ENCODE peak calls at places on chromosomes 7 and 10, in five cellular contexts. D is H1, I is H9, L is neuronal stem cell, V is trophoblast cell. K is an unnamed sample.

GRCh38 chr7:3957735-3958491 is 656.9 kb downstream of the SDK1 start:
- DNase-seq in D (no peak), I (no peak), L (no peak), V (no peak), K (no peak)

GRCh38 chr7:24574365-24574764 is 1.1 kb downstream of the PALS2 start:
- DNase-seq in D (no peak), I (no peak), L (no peak), V (no peak), K (peak; percentile 18)

GRCh38 chr10:60994128-60994527 is 50.1 kb upstream of the RHOBTB1 start:
- DNase-seq in D (no peak), I (no peak), L (no peak), V (no peak), K (no peak)

GRCh38 chr7:35754741-35755140 is 46.1 kb upstream of the SEPTIN7 start:
- DNase-seq in D (no peak), I (no peak), L (no peak), V (no peak), K (peak; percentile 17)

GRCh38 chr10:75250934-75251333 is 15.2 kb upstream of the COMTD1 start:
- DNase-seq in D (no peak), I (no peak), L (no peak), V (peak; percentile 95), K (no peak)

GRCh38 chr7:150370612-150371071 is 2.0 kb downstream of the REPIN1 start:
- DNase-seq in D (no peak), I (no peak), L (no peak), V (no peak), K (peak; percentile 80)

GRCh38 chr10:113111900-113112853 is 162.1 kb downstream of the TCF7L2 start:
- DNase-seq in D (no peak), I (no peak), L (no peak), V (peak; percentile 58), K (peak; percentile 47)

GRCh38 chr7:108592633-108593277 is 23.1 kb downstream of the DNAJB9 start:
- DNase-seq in D (no peak), I (no peak), L (no peak), V (peak; percentile 9), K (no peak)

GRCh38 chr7:130925136-130925794 is 191.3 kb upstream of the KLF14 start:
- DNase-seq in D (no peak), I (no peak), L (no peak), V (no peak), K (no peak)

GRCh38 chr10:18594574-18595156 is 56.7 kb downstream of the NSUN6 start:
- DNase-seq in D (peak; percentile 64), I (peak; percentile 61), L (no peak), V (peak; percentile 19), K (no peak)

GRCh38 chr10:30247704-30248103 is 101.4 kb downstream of the MTPAP start:
- DNase-seq in D (no peak), I (no peak), L (no peak), V (peak; percentile 54), K (no peak)

GRCh38 chr7:150408393-150409299 is 29.5 kb downstream of the ZNF775 start:
- DNase-seq in D (no peak), I (no peak), L (no peak), V (no peak), K (no peak)

GRCh38 chr10:73956476-73957338 is 41.2 kb upstream of the VCL start:
- DNase-seq in D (no peak), I (no peak), L (no peak), V (peak; percentile 28), K (peak; percentile 62)

GRCh38 chr7:82742163-82742562 is 298.6 kb upstream of the CACNA2D1 start:
- DNase-seq in D (no peak), I (no peak), L (no peak), V (no peak), K (no peak)

GRCh38 chr7:94577357-94577756 is 67.7 kb downstream of the CASD1 start:
- DNase-seq in D (no peak), I (no peak), L (no peak), V (no peak), K (no peak)

GRCh38 chr10:80470266-80470665 is 16.2 kb downstream of the TSPAN14 start:
- DNase-seq in D (no peak), I (no peak), L (no peak), V (no peak), K (no peak)
- H3K4me2 ChIP-seq in D (no peak overlapping the region), I (no peak overlapping the region), L (no peak overlapping the region), V (no peak overlapping the region), K (no peak overlapping the region)

GRCh38 chr10:98077223-98077622 is 46.8 kb upstream of the CRTAC1 start:
- DNase-seq in D (no peak), I (no peak), L (no peak), V (peak; percentile 94), K (no peak)

GRCh38 chr10:98080474-98080873 is 50.1 kb upstream of the CRTAC1 start:
- DNase-seq in D (no peak), I (no peak), L (no peak), V (no peak), K (no peak)

GRCh38 chr10:98076086-98076485 is 45.7 kb upstream of the CRTAC1 start:
- DNase-seq in D (no peak), I (no peak), L (no peak), V (no peak), K (no peak)

GRCh38 chr10:98074315-98074911 is 44.0 kb upstream of the CRTAC1 start:
- DNase-seq in D (no peak), I (no peak), L (peak; percentile 26), V (peak; percentile 39), K (peak; percentile 21)

DNA sequence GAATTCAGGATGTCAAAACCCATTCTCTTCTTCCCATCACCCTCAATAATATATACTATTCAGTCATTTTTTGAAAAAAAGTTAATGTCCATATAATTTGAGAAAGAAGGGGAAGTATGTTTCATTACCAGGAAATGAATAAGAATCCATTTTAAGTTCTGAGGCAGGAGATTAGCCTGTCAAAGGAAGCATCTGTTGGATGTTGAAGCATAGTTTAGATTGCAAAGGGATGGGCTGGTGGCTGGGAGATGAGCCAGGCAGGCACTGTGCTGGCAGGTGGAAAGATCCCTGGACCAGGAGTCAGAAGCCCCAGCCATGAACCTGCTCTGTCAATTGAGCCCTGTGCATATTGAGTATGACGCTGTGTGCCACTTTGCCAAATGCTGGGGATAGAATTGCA is 48.4 kb upstream of the CRTAC1 start:
- DNase-seq in D (no peak), I (no peak), L (no peak), V (no peak), K (no peak)
- H3K4ac ChIP-seq in D (no peak overlapping the region), I (no peak overlapping the region), L (no peak overlapping the region), V (no peak overlapping the region), K (no peak overlapping the region)

GRCh38 chr10:43868362-43868672 is 219.6 kb upstream of the ZNF32 start:
- DNase-seq in D (peak; percentile 14), I (no peak), L (no peak), V (no peak), K (no peak)

GRCh38 chr10:43867113-43867512 is 218.4 kb upstream of the ZNF32 start:
- DNase-seq in D (peak; percentile 11), I (no peak), L (no peak), V (no peak), K (no peak)

GRCh38 chr10:43869669-43870322 is 221.1 kb upstream of the ZNF32 start:
- DNase-seq in D (peak; percentile 24), I (no peak), L (no peak), V (no peak), K (no peak)

GRCh38 chr10:43867667-43868361 is 219.1 kb upstream of the ZNF32 start:
- DNase-seq in D (peak; percentile 22), I (no peak), L (no peak), V (peak; percentile 44), K (peak; percentile 86)

DNA sequence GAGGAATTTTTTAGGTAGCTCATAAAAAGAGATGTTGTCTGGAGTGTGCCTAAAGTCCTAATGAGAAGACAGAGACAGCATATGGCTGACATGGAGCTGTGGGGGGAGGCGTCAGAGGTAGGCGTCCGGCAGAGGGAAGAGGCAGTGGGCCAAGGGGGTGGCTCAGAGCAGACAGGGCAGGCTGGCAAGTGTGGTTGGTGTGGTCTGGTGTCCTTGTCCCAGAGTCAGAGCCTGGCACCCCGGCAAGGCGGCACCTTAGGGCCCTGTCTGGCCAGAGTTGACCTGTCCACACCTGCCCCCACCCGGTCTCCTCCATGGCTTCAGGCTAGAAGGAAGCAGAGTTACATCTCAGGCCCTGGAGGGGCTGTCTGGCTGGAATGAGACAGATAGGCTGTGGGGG is 220.3 kb upstream of the ZNF32 start:
- DNase-seq in D (peak; percentile 16), I (no peak), L (no peak), V (no peak), K (no peak)
- H2BK120ac ChIP-seq in D (no peak overlapping the region), I (no peak overlapping the region), L (no peak overlapping the region), V (no peak overlapping the region), K (peak overlapping the region; percentile 91)

GRCh38 chr10:80466724-80467326 is 12.7 kb downstream of the TSPAN14 start:
- DNase-seq in D (no peak), I (no peak), L (no peak), V (no peak), K (no peak)
- H3K4me2 ChIP-seq in D (no peak overlapping the region), I (no peak overlapping the region), L (no peak overlapping the region), V (no peak overlapping the region), K (no peak overlapping the region)

GRCh38 chr7:151518105-151518780 is 1.5 kb downstream of the RHEB start:
- DNase-seq in D (no peak), I (no peak), L (no peak), V (peak; percentile 48), K (peak; percentile 48)
- H3K4ac ChIP-seq in D (no peak overlapping the region), I (no peak overlapping the region), L (no peak overlapping the region), V (peak overlapping the region; percentile 76), K (peak overlapping the region; percentile 85)

DNA sequence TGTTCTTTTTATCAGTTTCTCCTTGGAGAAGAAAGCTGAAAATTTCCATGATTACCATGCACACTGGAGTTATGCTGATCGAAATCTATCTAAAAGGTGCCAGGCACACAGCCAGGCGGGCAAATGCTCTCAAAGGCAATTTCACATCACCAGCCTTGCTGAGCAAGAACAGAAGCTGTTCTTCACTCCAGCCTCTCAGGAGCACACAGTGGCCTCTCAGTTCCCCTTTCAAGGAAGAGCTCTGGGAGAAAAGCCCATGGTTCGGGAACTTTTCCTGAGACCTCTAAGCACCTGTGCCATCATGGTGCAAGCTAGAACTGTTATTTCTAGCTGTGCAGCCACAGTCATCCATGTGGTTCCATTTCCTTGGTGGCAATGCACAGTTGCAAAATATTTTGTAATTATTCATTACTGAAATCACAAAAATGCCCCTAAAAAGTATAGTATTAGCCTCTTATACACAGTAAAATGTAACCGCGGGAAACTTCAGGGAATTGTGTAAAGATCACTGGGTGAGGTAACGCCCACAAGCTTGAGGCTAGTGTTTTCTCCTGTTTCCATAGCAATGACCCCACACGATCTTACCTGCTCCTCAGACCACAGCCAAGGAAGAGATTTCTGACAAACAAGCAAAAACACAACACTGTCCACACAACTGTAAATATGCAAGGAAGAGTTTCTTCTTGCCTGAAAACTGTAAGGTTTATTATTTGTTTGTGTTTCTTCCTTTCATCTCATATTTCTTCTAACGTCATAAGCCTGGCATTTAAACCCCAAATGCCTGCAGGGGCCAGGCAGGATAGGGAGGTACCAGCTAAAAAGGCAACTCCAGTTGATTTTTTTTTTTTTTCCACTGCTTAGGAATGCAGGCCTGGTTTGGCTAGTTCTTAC is 121.2 kb downstream of the FAM107B start:
- DNase-seq in D (no peak), I (peak; percentile 52), L (peak; percentile 78), V (peak; percentile 96), K (peak; percentile 74)
- H2BK120ac ChIP-seq in D (no peak overlapping the region), I (peak overlapping the region; percentile 97), L (no peak overlapping the region), V (peak overlapping the region; percentile 94), K (peak overlapping the region; percentile 49)